ENCODE peak calls at places on chromosomes 2 and 18, in nine cellular contexts. Y is LoVo, L is PC-3, B is GM23338, P is tibial artery, T is kidney epithelial cell, M is adrenal gland, R is NCI-H2171, J is EL. F is an unnamed sample.

GRCh38 chr2:38146302-38146916 is 70.5 kb upstream of the CYP1B1 start:
- DNase-seq in R (no peak), L (peak), J (peak), B (no peak), Y (peak), T (peak), M (peak), P (peak), F (no peak)

GRCh38 chr2:160859086-160859485 is 301.1 kb upstream of the TANK start:
- DNase-seq in M (no peak), B (no peak), T (no peak), P (no peak), J (no peak), R (peak), L (peak), Y (no peak), F (no peak)

GRCh38 chr18:32160547-32160946 is 29.3 kb upstream of the MEP1B start:
- DNase-seq in B (no peak), Y (peak), J (no peak), P (no peak), L (peak), R (no peak), M (no peak), T (no peak), F (no peak)

GRCh38 chr2:206983156-206983875 is 44.0 kb downstream of the CPO start:
- DNase-seq in P (no peak), Y (no peak), B (no peak), T (no peak), L (peak), J (peak), M (no peak), R (no peak), F (no peak)

GRCh38 chr2:112085916-112086669 is 31.0 kb downstream of the TMEM87B start:
- DNase-seq in Y (no peak), L (no peak), J (no peak), T (no peak), P (peak), B (no peak), R (no peak), M (peak), F (no peak)

GRCh38 chr2:224350703-224351102 is 51.2 kb downstream of the FAM124B start:
- DNase-seq in J (no peak), R (no peak), M (no peak), T (no peak), B (no peak), Y (no peak), P (no peak), L (no peak), F (no peak)

GRCh38 chr2:226981731-226982373 is 146.0 kb downstream of the RHBDD1 start:
- DNase-seq in R (no peak), T (no peak), Y (no peak), M (no peak), B (no peak), L (no peak), P (no peak), J (no peak), F (no peak)

GRCh38 chr2:96239745-96240264 is 26.0 kb downstream of the TMEM127 start:
- DNase-seq in P (no peak), L (no peak), J (no peak), T (no peak), Y (no peak), R (no peak), M (no peak), B (peak), F (no peak)

GRCh38 chr18:67730884-67731283 is 214.4 kb upstream of the DSEL start:
- DNase-seq in T (peak), J (peak), P (no peak), M (no peak), Y (no peak), B (no peak), R (no peak), L (peak), F (no peak)

GRCh38 chr18:27608742-27609141 is 423.6 kb upstream of the CHST9 start:
- DNase-seq in T (no peak), M (no peak), B (peak), R (no peak), Y (no peak), L (peak), P (no peak), J (peak), F (no peak)

GRCh38 chr2:211055438-211055837 is 499.0 kb downstream of the CPS1 start:
- DNase-seq in P (no peak), T (no peak), J (peak), B (peak), R (no peak), Y (peak), L (peak), M (no peak), F (no peak)

GRCh38 chr2:197399887-197400540 is 34.8 kb downstream of the SF3B1 start:
- DNase-seq in B (no peak), Y (no peak), P (no peak), J (peak), M (no peak), T (no peak), R (no peak), L (no peak), F (no peak)

GRCh38 chr2:183078163-183078466 is 432 bp upstream of the DUSP19 start:
- DNase-seq in B (peak), P (no peak), L (no peak), Y (no peak), J (no peak), R (no peak), M (no peak), T (no peak), F (no peak)

GRCh38 chr18:76490701-76491171 is 4.3 kb downstream of the ZNF516 start:
- DNase-seq in R (peak), M (no peak), T (no peak), B (peak), J (peak), L (no peak), P (no peak), Y (peak), F (peak)

GRCh38 chr2:63903003-63903402 is 61.3 kb downstream of the UGP2 start:
- DNase-seq in B (no peak), P (no peak), J (peak), L (no peak), Y (no peak), R (no peak), T (no peak), M (no peak), F (no peak)

GRCh38 chr2:52342458-52342857 is 1310.5 kb upstream of the NRXN1 start:
- DNase-seq in Y (no peak), L (no peak), M (no peak), B (no peak), J (no peak), P (no peak), T (no peak), R (no peak), F (no peak)

GRCh38 chr2:96169868-96170507 is 24.7 kb upstream of the DUSP2 start:
- DNase-seq in B (no peak), P (no peak), R (no peak), T (no peak), J (no peak), L (no peak), Y (no peak), M (no peak), F (no peak)

GRCh38 chr2:26568076-26568890 is 72.9 kb downstream of the CIB4 start:
- DNase-seq in B (no peak), R (no peak), M (no peak), L (no peak), Y (no peak), T (no peak), J (no peak), P (no peak), F (no peak)

GRCh38 chr2:216113572-216113971 is 4.4 kb downstream of the XRCC5 start:
- DNase-seq in B (no peak), R (no peak), M (no peak), P (no peak), J (no peak), Y (no peak), L (no peak), T (no peak), F (no peak)

GRCh38 chr18:48193521-48194251 is 215.5 kb downstream of the ZBTB7C start:
- DNase-seq in R (no peak), M (peak), B (no peak), P (no peak), Y (no peak), J (no peak), T (no peak), L (no peak), F (no peak)

GRCh38 chr18:51668632-51669031 is 471.2 kb upstream of the MEX3C start:
- DNase-seq in L (no peak), T (no peak), P (no peak), M (no peak), R (no peak), B (peak), Y (no peak), J (no peak), F (no peak)

GRCh38 chr2:69889302-69889701 is 4.5 kb upstream of the SNRNP27 start:
- DNase-seq in B (no peak), T (no peak), M (no peak), L (no peak), J (no peak), Y (no peak), P (no peak), R (no peak), F (no peak)

GRCh38 chr2:220224711-220225519 is 597.5 kb downstream of the SLC4A3 start:
- DNase-seq in T (peak), M (no peak), B (no peak), P (no peak), Y (no peak), J (peak), R (no peak), L (peak), F (no peak)

GRCh38 chr2:165016772-165017411 is 61.6 kb upstream of the SLC38A11 start:
- DNase-seq in R (peak), J (peak), Y (peak), B (peak), P (no peak), L (peak), T (no peak), M (no peak), F (peak)

GRCh38 chr2:85397925-85398331 is 12.2 kb downstream of the CAPG start:
- DNase-seq in J (no peak), T (no peak), B (no peak), P (no peak), Y (no peak), R (no peak), L (no peak), M (no peak), F (no peak)

GRCh38 chr18:11671156-11671555 is 17.9 kb upstream of the GNAL start:
- DNase-seq in R (no peak), L (no peak), J (no peak), B (no peak), M (no peak), Y (no peak), T (no peak), P (no peak), F (no peak)

GRCh38 chr18:11872479-11873136 is 21.4 kb downstream of the CHMP1B start:
- DNase-seq in M (peak), R (peak), B (peak), J (peak), L (peak), P (no peak), Y (peak), T (no peak), F (peak)

GRCh38 chr2:31386648-31387047 is 27.9 kb downstream of the XDH start:
- DNase-seq in M (no peak), J (no peak), P (no peak), T (no peak), B (peak), L (peak), R (no peak), Y (no peak), F (no peak)

GRCh38 chr2:1727101-1727771 is 17.1 kb downstream of the PXDN start:
- DNase-seq in P (peak), R (no peak), L (no peak), J (no peak), B (no peak), M (peak), Y (no peak), T (no peak), F (no peak)